ENCODE peak calls at places on chromosomes 2 and 18, in six cellular contexts. F is GM12878, A is uterus, U is cardiac muscle cell, N is GM06990, Y is brain microvascular endothelial cell. H is an unnamed sample.

GRCh38 chr2:145194671-145195070 is 674.8 kb upstream of the ZEB2 start:
- DNase-seq in A (no peak), U (peak), N (no peak), F (no peak), Y (no peak), H (no peak)

GRCh38 chr2:28621172-28622100 is 125.6 kb downstream of the PLB1 start:
- DNase-seq in F (no peak), A (peak), N (no peak), U (peak), Y (peak), H (no peak)

GRCh38 chr18:32470136-32470712 is 458 bp downstream of the GAREM1 start:
- DNase-seq in Y (peak), A (peak), F (no peak), N (peak), U (peak), H (no peak)

GRCh38 chr2:119820275-119820674 is 60.6 kb downstream of the PTPN4 start:
- DNase-seq in N (no peak), Y (peak), A (no peak), U (no peak), F (no peak), H (no peak)

GRCh38 chr18:11728247-11728646 is 39.2 kb downstream of the GNAL start:
- DNase-seq in A (no peak), N (no peak), U (peak), Y (peak), F (no peak), H (no peak)

GRCh38 chr18:8635087-8635486 is 25.9 kb downstream of the RAB12 start:
- DNase-seq in N (no peak), A (no peak), F (no peak), U (no peak), Y (peak), H (no peak)

GRCh38 chr2:229130522-229130921 is 140.6 kb downstream of the PID1 start:
- DNase-seq in F (no peak), U (peak), Y (no peak), A (no peak), N (no peak), H (no peak)

GRCh38 chr2:20666364-20667150 is at the start of gene GDF7:
- DNase-seq in F (no peak), U (peak), A (peak), Y (no peak), N (no peak), H (no peak)

GRCh38 chr2:47534179-47534919 is 131.4 kb downstream of the MSH2 start:
- DNase-seq in U (no peak), A (peak), F (no peak), Y (peak), N (no peak), H (no peak)

GRCh38 chr18:12010187-12010802 is 29.0 kb downstream of the IMPA2 start:
- DNase-seq in Y (no peak), U (no peak), F (no peak), N (no peak), A (no peak), H (no peak)

GRCh38 chr2:135600915-135601314 is 69.6 kb downstream of the R3HDM1 start:
- DNase-seq in A (no peak), Y (no peak), U (no peak), N (no peak), F (no peak), H (no peak)

GRCh38 chr2:217937446-217937845 is 65.3 kb downstream of the TNS1 start:
- DNase-seq in U (no peak), N (no peak), Y (no peak), F (no peak), A (no peak), H (no peak)

GRCh38 chr18:50917021-50917420 is 38.1 kb downstream of the ME2 start:
- DNase-seq in A (no peak), F (no peak), Y (no peak), N (no peak), U (no peak), H (no peak)

GRCh38 chr2:231710751-231711676 is 2.7 kb downstream of the PTMA start:
- DNase-seq in F (no peak), U (peak), N (no peak), Y (no peak), A (peak), H (no peak)
- TF ChIP-seq CTCF in F (no peak), U (peak), N (no peak), Y (peak), A (no peak), H (no peak)

DNA sequence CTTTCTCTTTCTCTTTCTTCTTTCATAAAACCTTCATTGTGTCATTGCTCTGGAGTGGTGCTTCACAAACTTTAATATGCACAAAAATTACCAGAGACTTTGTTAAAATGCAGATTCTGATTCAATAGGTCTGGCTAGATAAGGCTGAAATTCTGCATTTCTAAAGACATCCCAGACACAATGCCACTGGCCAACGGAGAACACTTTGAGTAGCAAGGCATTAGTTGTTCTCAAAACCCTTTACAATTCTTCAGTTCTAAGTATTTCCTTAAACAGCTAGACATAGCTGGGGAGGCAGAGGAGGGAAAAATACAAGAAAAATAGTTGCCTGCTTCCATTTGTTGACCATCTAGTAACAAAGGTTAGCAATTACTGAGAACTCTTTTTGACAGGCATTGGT is 101.8 kb upstream of the PIK3C3 start:
- DNase-seq in Y (no peak), A (no peak), F (no peak), U (no peak), N (no peak), H (no peak)
- H3K4me3 ChIP-seq in Y (no peak), A (no peak), F (no peak), U (no peak), N (no peak), H (no peak)

DNA sequence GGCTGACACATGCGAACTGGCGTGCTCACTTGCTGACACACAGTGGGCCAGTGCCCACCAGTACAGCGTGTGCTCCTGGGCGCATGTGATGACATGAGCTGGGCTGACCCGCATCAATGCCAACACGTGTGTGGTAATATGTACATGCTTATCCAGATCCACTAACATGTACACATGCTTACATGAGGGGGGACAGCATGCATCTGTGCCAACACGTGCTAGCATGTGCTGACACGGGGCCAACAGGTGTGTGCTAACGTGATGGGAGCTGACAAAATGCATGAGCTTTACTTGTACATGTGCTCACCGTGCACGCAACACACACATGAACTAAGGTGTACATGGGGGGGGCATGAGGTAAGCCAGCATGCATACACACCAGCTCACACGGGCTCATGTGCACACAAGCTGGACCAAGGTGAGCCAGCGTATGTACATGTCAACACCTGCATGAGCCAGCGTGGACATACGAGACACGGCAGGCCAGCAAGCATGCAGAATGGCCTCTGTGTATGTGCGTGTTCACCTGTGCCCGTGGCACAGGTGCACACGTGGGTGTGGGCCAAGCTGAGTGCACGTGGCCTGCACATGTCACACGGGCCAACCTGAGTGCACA is 28.5 kb downstream of the GPC1 start:
- DNase-seq in A (peak), F (no peak), U (no peak), N (no peak), Y (no peak), H (no peak)
- TF ChIP-seq CTCF in A (no peak), F (no peak), U (no peak), N (no peak), Y (no peak), H (no peak)

GRCh38 chr18:22348521-22349316 is 69.0 kb downstream of the CTAGE1 start:
- DNase-seq in A (peak), N (no peak), U (peak), F (no peak), Y (peak), H (no peak)
- H3K4me3 ChIP-seq in A (peak), N (no peak), U (peak), F (no peak), Y (peak), H (no peak)